ENCODE peak calls at places on chromosome 2, in ten cellular contexts. One of them, this sample, is unnamed.

GRCh38 chr2:79831919-79832318 is 319.1 kb downstream of the CTNNA2 start:
- DNase-seq in stimulated activated CD4-positive, alpha-beta T cell treated with anti-CD3 and anti-CD28 coated beads, TNF-alpha, amount 100 ng/mL, for 4 hours: no peak
- DNase-seq in NCI-H1105 treated with DMSO at 0.1 percent for 48 hours: no peak
- DNase-seq in Peyer's patch: no peak
- DNase-seq in body of pancreas: no peak
- DNase-seq in AG08396: no peak
- DNase-seq in HCT116: no peak
- DNase-seq in endothelial cell of umbilical vein: no peak
- DNase-seq in B cell: no peak
- DNase-seq in T-helper 9 cell: no peak
- DNase-seq in this sample: no peak

GRCh38 chr2:124309563-124310138 is 284.6 kb downstream of the CNTNAP5 start:
- DNase-seq in stimulated activated CD4-positive, alpha-beta T cell treated with anti-CD3 and anti-CD28 coated beads, TNF-alpha, amount 100 ng/mL, for 4 hours: no peak
- DNase-seq in NCI-H1105 treated with DMSO at 0.1 percent for 48 hours: no peak
- DNase-seq in Peyer's patch: no peak
- DNase-seq in body of pancreas: no peak
- DNase-seq in AG08396: no peak
- DNase-seq in HCT116: no peak
- DNase-seq in endothelial cell of umbilical vein: no peak
- DNase-seq in B cell: no peak
- DNase-seq in T-helper 9 cell: no peak
- DNase-seq in this sample: no peak

GRCh38 chr2:231531408-231532188 is 1.4 kb upstream of the NMUR1 start:
- DNase-seq in stimulated activated CD4-positive, alpha-beta T cell treated with anti-CD3 and anti-CD28 coated beads, TNF-alpha, amount 100 ng/mL, for 4 hours: no peak
- DNase-seq in NCI-H1105 treated with DMSO at 0.1 percent for 48 hours: no peak
- DNase-seq in Peyer's patch: no peak
- DNase-seq in body of pancreas: no peak
- DNase-seq in AG08396: no peak
- DNase-seq in HCT116: no peak
- DNase-seq in endothelial cell of umbilical vein: no peak
- DNase-seq in B cell: no peak
- DNase-seq in T-helper 9 cell: no peak
- DNase-seq in this sample: peak; percentile 12

GRCh38 chr2:11963966-11964365 is 217.5 kb downstream of the LPIN1 start:
- DNase-seq in stimulated activated CD4-positive, alpha-beta T cell treated with anti-CD3 and anti-CD28 coated beads, TNF-alpha, amount 100 ng/mL, for 4 hours: no peak
- DNase-seq in NCI-H1105 treated with DMSO at 0.1 percent for 48 hours: peak; percentile 64
- DNase-seq in Peyer's patch: no peak
- DNase-seq in body of pancreas: no peak
- DNase-seq in AG08396: no peak
- DNase-seq in HCT116: no peak
- DNase-seq in endothelial cell of umbilical vein: no peak
- DNase-seq in B cell: no peak
- DNase-seq in T-helper 9 cell: no peak
- DNase-seq in this sample: no peak

GRCh38 chr2:8662239-8662879 is 19.5 kb upstream of the ID2 start:
- DNase-seq in stimulated activated CD4-positive, alpha-beta T cell treated with anti-CD3 and anti-CD28 coated beads, TNF-alpha, amount 100 ng/mL, for 4 hours: no peak
- DNase-seq in NCI-H1105 treated with DMSO at 0.1 percent for 48 hours: no peak
- DNase-seq in Peyer's patch: no peak
- DNase-seq in body of pancreas: no peak
- DNase-seq in AG08396: peak; percentile 78
- DNase-seq in HCT116: peak; percentile 56
- DNase-seq in endothelial cell of umbilical vein: no peak
- DNase-seq in B cell: no peak
- DNase-seq in T-helper 9 cell: no peak
- DNase-seq in this sample: no peak

GRCh38 chr2:28628506-28628905 is 123.1 kb upstream of the PPP1CB start:
- DNase-seq in stimulated activated CD4-positive, alpha-beta T cell treated with anti-CD3 and anti-CD28 coated beads, TNF-alpha, amount 100 ng/mL, for 4 hours: no peak
- DNase-seq in NCI-H1105 treated with DMSO at 0.1 percent for 48 hours: no peak
- DNase-seq in Peyer's patch: no peak
- DNase-seq in body of pancreas: no peak
- DNase-seq in AG08396: no peak
- DNase-seq in HCT116: no peak
- DNase-seq in endothelial cell of umbilical vein: no peak
- DNase-seq in B cell: no peak
- DNase-seq in T-helper 9 cell: no peak
- DNase-seq in this sample: no peak

GRCh38 chr2:237642030-237642700 is 14.8 kb downstream of the LRRFIP1 start:
- DNase-seq in stimulated activated CD4-positive, alpha-beta T cell treated with anti-CD3 and anti-CD28 coated beads, TNF-alpha, amount 100 ng/mL, for 4 hours: no peak
- DNase-seq in NCI-H1105 treated with DMSO at 0.1 percent for 48 hours: no peak
- DNase-seq in Peyer's patch: no peak
- DNase-seq in body of pancreas: no peak
- DNase-seq in AG08396: no peak
- DNase-seq in HCT116: no peak
- DNase-seq in endothelial cell of umbilical vein: no peak
- DNase-seq in B cell: no peak
- DNase-seq in T-helper 9 cell: no peak
- DNase-seq in this sample: no peak

GRCh38 chr2:231676243-231676642 is 32.1 kb upstream of the PTMA start:
- DNase-seq in stimulated activated CD4-positive, alpha-beta T cell treated with anti-CD3 and anti-CD28 coated beads, TNF-alpha, amount 100 ng/mL, for 4 hours: no peak
- DNase-seq in NCI-H1105 treated with DMSO at 0.1 percent for 48 hours: no peak
- DNase-seq in Peyer's patch: no peak
- DNase-seq in body of pancreas: no peak
- DNase-seq in AG08396: no peak
- DNase-seq in HCT116: no peak
- DNase-seq in endothelial cell of umbilical vein: no peak
- DNase-seq in B cell: no peak
- DNase-seq in T-helper 9 cell: no peak
- DNase-seq in this sample: no peak

GRCh38 chr2:8551622-8552074 is 130.2 kb upstream of the ID2 start:
- DNase-seq in stimulated activated CD4-positive, alpha-beta T cell treated with anti-CD3 and anti-CD28 coated beads, TNF-alpha, amount 100 ng/mL, for 4 hours: no peak
- DNase-seq in NCI-H1105 treated with DMSO at 0.1 percent for 48 hours: no peak
- DNase-seq in Peyer's patch: peak; percentile 36
- DNase-seq in body of pancreas: no peak
- DNase-seq in AG08396: no peak
- DNase-seq in HCT116: no peak
- DNase-seq in endothelial cell of umbilical vein: no peak
- DNase-seq in B cell: no peak
- DNase-seq in T-helper 9 cell: no peak
- DNase-seq in this sample: no peak

GRCh38 chr2:224586127-224586702 is 1.1 kb upstream of the CUL3 start:
- DNase-seq in stimulated activated CD4-positive, alpha-beta T cell treated with anti-CD3 and anti-CD28 coated beads, TNF-alpha, amount 100 ng/mL, for 4 hours: no peak
- DNase-seq in NCI-H1105 treated with DMSO at 0.1 percent for 48 hours: no peak
- DNase-seq in Peyer's patch: no peak
- DNase-seq in body of pancreas: no peak
- DNase-seq in AG08396: no peak
- DNase-seq in HCT116: no peak
- DNase-seq in endothelial cell of umbilical vein: no peak
- DNase-seq in B cell: peak; percentile 29
- DNase-seq in T-helper 9 cell: no peak
- DNase-seq in this sample: no peak

GRCh38 chr2:54523336-54523959 is 67.3 kb downstream of the SPTBN1 start:
- DNase-seq in stimulated activated CD4-positive, alpha-beta T cell treated with anti-CD3 and anti-CD28 coated beads, TNF-alpha, amount 100 ng/mL, for 4 hours: no peak
- DNase-seq in NCI-H1105 treated with DMSO at 0.1 percent for 48 hours: no peak
- DNase-seq in Peyer's patch: no peak
- DNase-seq in body of pancreas: no peak
- DNase-seq in AG08396: no peak
- DNase-seq in HCT116: no peak
- DNase-seq in endothelial cell of umbilical vein: no peak
- DNase-seq in B cell: no peak
- DNase-seq in T-helper 9 cell: no peak
- DNase-seq in this sample: no peak

GRCh38 chr2:30584116-30584515 is 137.1 kb downstream of the LCLAT1 start:
- DNase-seq in stimulated activated CD4-positive, alpha-beta T cell treated with anti-CD3 and anti-CD28 coated beads, TNF-alpha, amount 100 ng/mL, for 4 hours: no peak
- DNase-seq in NCI-H1105 treated with DMSO at 0.1 percent for 48 hours: no peak
- DNase-seq in Peyer's patch: no peak
- DNase-seq in body of pancreas: no peak
- DNase-seq in AG08396: no peak
- DNase-seq in HCT116: no peak
- DNase-seq in endothelial cell of umbilical vein: no peak
- DNase-seq in B cell: peak; percentile 51
- DNase-seq in T-helper 9 cell: no peak
- DNase-seq in this sample: no peak

GRCh38 chr2:150376627-150377335 is 110.7 kb downstream of the RND3 start:
- DNase-seq in stimulated activated CD4-positive, alpha-beta T cell treated with anti-CD3 and anti-CD28 coated beads, TNF-alpha, amount 100 ng/mL, for 4 hours: no peak
- DNase-seq in NCI-H1105 treated with DMSO at 0.1 percent for 48 hours: no peak
- DNase-seq in Peyer's patch: no peak
- DNase-seq in body of pancreas: no peak
- DNase-seq in AG08396: no peak
- DNase-seq in HCT116: no peak
- DNase-seq in endothelial cell of umbilical vein: peak; percentile 3
- DNase-seq in B cell: no peak
- DNase-seq in T-helper 9 cell: no peak
- DNase-seq in this sample: no peak

This sample was measured in tibial artery.